ENCODE peak calls at places on chromosomes 7 and 10, in eight cellular contexts. P is bronchial epithelial cell; O is GM23338; T is aorta; D is fibroblast of mammary gland; C is CD4-positive, alpha-beta memory T cell; K is skeletal muscle cell; S is fibroblast of pulmonary artery. Z is an unnamed sample.

GRCh38 chr7:30559566-30559965 is 35.1 kb upstream of the GARS1 start:
- DNase-seq in D (no peak), S (peak; percentile 22), P (peak; percentile 37), K (no peak), O (no peak), T (no peak), C (no peak), Z (no peak)

GRCh38 chr7:805261-805660 is 27.0 kb upstream of the SUN1 start:
- DNase-seq in S (no peak), K (no peak), D (no peak), O (no peak), P (no peak), C (no peak), T (no peak), Z (no peak)

GRCh38 chr7:149310113-149310836 is 48.3 kb downstream of the ZNF783 start:
- DNase-seq in D (peak; percentile 88), S (peak; percentile 86), T (no peak), C (peak; percentile 20), K (peak; percentile 43), P (peak; percentile 84), O (peak; percentile 83), Z (peak; percentile 65)

GRCh38 chr7:2198206-2198605 is 34.5 kb downstream of the MAD1L1 start:
- DNase-seq in C (no peak), S (no peak), K (no peak), O (no peak), P (no peak), D (no peak), T (no peak), Z (no peak)

GRCh38 chr7:29806131-29806792 is at the start of gene WIPF3:
- DNase-seq in C (no peak), T (peak; percentile 77), K (no peak), O (peak; percentile 82), P (no peak), D (no peak), S (no peak), Z (no peak)

GRCh38 chr7:13908667-13909382 is 80.6 kb downstream of the ETV1 start:
- DNase-seq in T (no peak), P (peak; percentile 25), O (no peak), D (peak; percentile 29), K (no peak), S (no peak), C (peak; percentile 18), Z (peak; percentile 84)

GRCh38 chr7:66013938-66014337 is 31.9 kb upstream of the GUSB start:
- DNase-seq in S (peak; percentile 74), C (no peak), K (peak; percentile 9), O (peak; percentile 75), T (no peak), D (peak; percentile 46), P (peak; percentile 31), Z (no peak)

GRCh38 chr10:95360122-95360715 is 69.4 kb upstream of the PDLIM1 start:
- DNase-seq in O (no peak), D (peak; percentile 37), S (peak; percentile 42), C (no peak), T (no peak), P (peak; percentile 50), K (no peak), Z (peak; percentile 52)

GRCh38 chr7:95886501-95887090 is 114.2 kb downstream of the DYNC1I1 start:
- DNase-seq in K (no peak), C (no peak), P (peak; percentile 67), T (no peak), S (peak; percentile 46), D (peak; percentile 25), O (peak; percentile 54), Z (peak; percentile 51)

GRCh38 chr10:15579605-15580004 is 140.1 kb downstream of the ITGA8 start:
- DNase-seq in K (no peak), C (no peak), D (peak; percentile 66), S (peak; percentile 18), O (no peak), T (no peak), P (no peak), Z (no peak)

GRCh38 chr10:115082521-115082920 is 10.6 kb upstream of the ATRNL1 start:
- DNase-seq in C (no peak), T (no peak), O (no peak), S (peak; percentile 4), P (peak; percentile 9), K (no peak), D (peak; percentile 11), Z (no peak)

GRCh38 chr7:84271550-84271949 is 77.0 kb upstream of the SEMA3A start:
- DNase-seq in C (no peak), D (peak; percentile 55), S (peak; percentile 57), T (no peak), K (peak; percentile 63), P (peak; percentile 70), O (no peak), Z (no peak)

GRCh38 chr10:8133146-8133545 is 78.7 kb downstream of the GATA3 start:
- DNase-seq in K (no peak), P (no peak), O (no peak), D (no peak), C (no peak), S (no peak), T (no peak), Z (peak; percentile 83)

DNA sequence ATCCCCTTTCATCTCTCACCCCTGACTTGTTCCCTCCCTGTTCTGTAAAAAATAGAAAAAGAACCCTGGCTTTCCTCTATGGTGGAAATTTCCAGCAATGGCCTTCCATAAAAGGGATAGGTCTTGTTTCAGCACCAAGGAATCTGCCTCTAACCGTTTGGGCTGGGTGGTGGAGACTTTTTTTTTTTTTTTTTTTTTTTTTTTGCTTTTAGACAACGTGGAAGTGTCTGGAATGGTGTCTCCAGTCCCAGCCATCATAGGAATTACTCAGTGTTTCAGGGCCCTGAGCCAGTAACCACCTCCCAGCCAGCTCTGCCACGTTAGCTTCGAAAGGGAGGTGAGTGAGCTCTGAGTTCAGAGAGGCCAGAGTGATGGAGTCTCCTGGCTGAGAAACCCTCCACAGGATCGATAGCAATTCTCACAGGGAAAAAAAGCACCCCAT is 97.3 kb upstream of the COL1A2 start:
- DNase-seq in O (no peak), K (peak; percentile 94), C (no peak), T (peak; percentile 91), S (peak; percentile 95), P (peak; percentile 86), D (peak; percentile 99), Z (no peak)
- H3K4me3 ChIP-seq in O (no peak overlapping the region), K (peak overlapping the region; percentile 21), C (no peak overlapping the region), T (no peak overlapping the region), S (no peak overlapping the region), P (no peak overlapping the region), D (peak overlapping the region; percentile 48), Z (no peak overlapping the region)

DNA sequence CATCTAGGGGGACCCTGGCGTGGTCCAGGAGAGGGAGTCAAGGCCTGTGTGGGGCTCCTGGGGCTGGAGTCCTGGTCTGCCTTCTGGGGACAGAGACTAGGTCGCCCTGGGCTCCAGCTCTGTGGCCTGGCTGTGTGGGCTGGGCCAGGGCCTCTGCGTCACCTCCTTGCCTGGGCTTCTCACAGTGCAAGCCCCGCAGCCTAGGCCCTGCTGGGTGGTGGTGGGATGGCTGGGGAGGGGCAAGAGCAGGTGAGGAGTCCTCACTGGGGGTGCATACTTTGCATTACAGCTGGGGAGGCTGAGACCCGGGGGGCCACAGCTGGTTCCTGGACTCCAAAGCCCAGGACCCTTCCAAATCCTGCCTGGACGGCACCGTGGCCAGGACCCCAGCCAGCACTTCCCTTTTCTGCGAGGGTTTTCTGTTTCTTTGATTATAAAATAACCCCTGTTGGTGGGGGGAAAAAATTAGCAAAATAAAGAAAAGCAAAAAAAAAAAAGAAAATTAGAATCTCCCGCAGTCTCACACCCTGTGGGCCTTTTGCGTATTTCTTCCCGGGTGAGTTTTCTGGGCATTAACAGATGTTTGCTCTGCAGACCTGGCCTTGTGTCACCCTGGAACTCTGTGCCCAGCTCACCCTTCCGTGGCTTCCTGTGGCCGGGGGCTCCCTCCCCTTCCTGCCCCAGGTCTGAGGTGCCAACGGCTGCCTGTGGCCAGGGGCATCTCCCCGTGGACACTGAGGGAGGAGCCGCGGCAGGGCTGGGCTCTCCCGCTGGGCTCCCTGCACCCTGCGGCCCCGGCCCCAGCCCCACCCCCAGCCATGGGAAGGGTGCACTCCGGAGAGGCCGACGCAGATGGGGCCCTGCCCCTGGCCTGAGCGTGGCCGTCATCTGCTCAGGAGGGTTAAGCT is 23.7 kb downstream of the PWWP2B start:
- DNase-seq in S (no peak), K (no peak), C (no peak), O (no peak), D (no peak), P (no peak), T (no peak), Z (no peak)
- H3K4me3 ChIP-seq in S (no peak overlapping the region), K (no peak overlapping the region), C (no peak overlapping the region), O (no peak overlapping the region), D (no peak overlapping the region), P (no peak overlapping the region), T (no peak overlapping the region), Z (no peak overlapping the region)

GRCh38 chr10:117442521-117442920 is 67.3 kb upstream of the PDZD8 start:
- DNase-seq in D (no peak), K (no peak), O (no peak), P (no peak), T (no peak), S (no peak), C (no peak), Z (no peak)
- H3K4me3 ChIP-seq in D (no peak overlapping the region), K (no peak overlapping the region), O (no peak overlapping the region), P (no peak overlapping the region), T (no peak overlapping the region), S (no peak overlapping the region), C (no peak overlapping the region), Z (no peak overlapping the region)

GRCh38 chr7:107581387-107582013 is 1.5 kb downstream of the BCAP29 start:
- DNase-seq in C (no peak), S (no peak), D (no peak), T (no peak), O (no peak), P (peak; percentile 10), K (no peak), Z (no peak)
- H3K4me3 ChIP-seq in C (no peak overlapping the region), S (peak overlapping the region; percentile 87), D (peak overlapping the region; percentile 72), T (peak overlapping the region; percentile 99), O (no peak overlapping the region), P (peak overlapping the region; percentile 74), K (peak overlapping the region; percentile 82), Z (no peak overlapping the region)